ENCODE peak calls at places on chromosomes 16 and 17, in five cellular contexts. One of them, this sample, is unnamed.

GRCh38 chr16:57377080-57377841 is 5.0 kb downstream of the CX3CL1 start:
- DNase-seq in mesendoderm: peak
- DNase-seq in brain microvascular endothelial cell: no peak
- DNase-seq in AG04450: peak
- DNase-seq in GM23248: no peak
- DNase-seq in this sample: no peak

GRCh38 chr16:88706288-88706964 is at the start of the genes CTU2 and RNF166:
- DNase-seq in mesendoderm: peak
- DNase-seq in brain microvascular endothelial cell: peak
- DNase-seq in AG04450: peak
- DNase-seq in GM23248: peak
- DNase-seq in this sample: peak

GRCh38 chr17:57524790-57525543 is 220.1 kb downstream of the CCDC182 start:
- DNase-seq in mesendoderm: no peak
- DNase-seq in brain microvascular endothelial cell: peak
- DNase-seq in AG04450: no peak
- DNase-seq in GM23248: no peak
- DNase-seq in this sample: no peak

GRCh38 chr16:11128211-11129123 is 127.5 kb downstream of the SOCS1 start:
- DNase-seq in mesendoderm: no peak
- DNase-seq in brain microvascular endothelial cell: no peak
- DNase-seq in AG04450: no peak
- DNase-seq in GM23248: peak
- DNase-seq in this sample: peak

GRCh38 chr17:39213852-39214251 is 11.9 kb downstream of the STAC2 start:
- DNase-seq in mesendoderm: peak
- DNase-seq in brain microvascular endothelial cell: peak
- DNase-seq in AG04450: no peak
- DNase-seq in GM23248: peak
- DNase-seq in this sample: no peak

GRCh38 chr16:73012341-73012740 is 35.6 kb downstream of the ZFHX3 start:
- DNase-seq in mesendoderm: no peak
- DNase-seq in brain microvascular endothelial cell: no peak
- DNase-seq in AG04450: no peak
- DNase-seq in GM23248: no peak
- DNase-seq in this sample: no peak

GRCh38 chr17:73798111-73798748 is 154.0 kb upstream of the SDK2 start:
- DNase-seq in mesendoderm: no peak
- DNase-seq in brain microvascular endothelial cell: peak
- DNase-seq in AG04450: peak
- DNase-seq in GM23248: peak
- DNase-seq in this sample: no peak

GRCh38 chr17:35428229-35428628 is 4.1 kb downstream of the SLFN12 start:
- DNase-seq in mesendoderm: no peak
- DNase-seq in brain microvascular endothelial cell: no peak
- DNase-seq in AG04450: no peak
- DNase-seq in GM23248: no peak
- DNase-seq in this sample: no peak

GRCh38 chr16:57616241-57616640 is 12.2 kb upstream of the ADGRG1 start:
- DNase-seq in mesendoderm: no peak
- DNase-seq in brain microvascular endothelial cell: no peak
- DNase-seq in AG04450: no peak
- DNase-seq in GM23248: no peak
- DNase-seq in this sample: no peak

GRCh38 chr16:87854053-87854906 is 15.0 kb downstream of the SLC7A5 start:
- DNase-seq in mesendoderm: no peak
- DNase-seq in brain microvascular endothelial cell: no peak
- DNase-seq in AG04450: no peak
- DNase-seq in GM23248: no peak
- DNase-seq in this sample: no peak

GRCh38 chr16:47142469-47143328 is 1.0 kb downstream of the NETO2 start:
- DNase-seq in mesendoderm: peak
- DNase-seq in brain microvascular endothelial cell: peak
- DNase-seq in AG04450: no peak
- DNase-seq in GM23248: peak
- DNase-seq in this sample: no peak

GRCh38 chr16:65725156-65725845 is 603.4 kb upstream of the CDH11 start:
- DNase-seq in mesendoderm: no peak
- DNase-seq in brain microvascular endothelial cell: peak
- DNase-seq in AG04450: no peak
- DNase-seq in GM23248: peak
- DNase-seq in this sample: peak

GRCh38 chr17:52751051-52751450 is 592.5 kb upstream of the CA10 start:
- DNase-seq in mesendoderm: peak
- DNase-seq in brain microvascular endothelial cell: no peak
- DNase-seq in AG04450: no peak
- DNase-seq in GM23248: no peak
- DNase-seq in this sample: no peak

GRCh38 chr16:81545470-81546175 is 101.0 kb downstream of the CMIP start:
- DNase-seq in mesendoderm: no peak
- DNase-seq in brain microvascular endothelial cell: no peak
- DNase-seq in AG04450: no peak
- DNase-seq in GM23248: no peak
- DNase-seq in this sample: no peak

GRCh38 chr16:9007177-9007794 is 43.6 kb upstream of the USP7 start:
- DNase-seq in mesendoderm: no peak
- DNase-seq in brain microvascular endothelial cell: peak
- DNase-seq in AG04450: peak
- DNase-seq in GM23248: peak
- DNase-seq in this sample: no peak

DNA sequence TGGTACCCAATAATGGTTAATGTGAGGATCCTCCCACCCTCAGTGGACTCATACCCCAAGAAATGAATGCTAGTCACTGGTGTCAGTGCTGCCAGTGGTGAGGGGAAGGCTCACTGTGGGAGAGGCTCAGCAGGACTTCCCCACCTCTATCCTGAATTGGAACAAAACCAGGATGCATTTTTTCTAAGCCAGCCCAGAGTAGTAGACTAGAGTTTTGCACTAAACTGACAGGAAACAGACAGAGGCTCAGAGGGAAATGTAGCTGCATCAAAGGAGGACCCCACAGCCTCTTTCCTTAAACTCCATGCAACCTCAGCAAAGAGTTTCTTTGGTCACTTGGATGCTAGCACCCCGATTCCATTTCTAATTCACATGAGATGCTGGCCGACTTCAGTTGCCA is 10.6 kb upstream of the SKAP1 start:
- DNase-seq in mesendoderm: no peak
- DNase-seq in brain microvascular endothelial cell: no peak
- DNase-seq in AG04450: no peak
- DNase-seq in GM23248: no peak
- DNase-seq in this sample: no peak
- H3K4me3 ChIP-seq in mesendoderm: no peak
- H3K4me3 ChIP-seq in brain microvascular endothelial cell: no peak
- H3K4me3 ChIP-seq in AG04450: no peak
- H3K4me3 ChIP-seq in GM23248: no peak
- H3K4me3 ChIP-seq in this sample: no peak

GRCh38 chr17:3963214-3964201 is 729 bp downstream of the ATP2A3 start:
- DNase-seq in mesendoderm: no peak
- DNase-seq in brain microvascular endothelial cell: no peak
- DNase-seq in AG04450: no peak
- DNase-seq in GM23248: no peak
- DNase-seq in this sample: no peak
- H3K4me3 ChIP-seq in mesendoderm: no peak
- H3K4me3 ChIP-seq in brain microvascular endothelial cell: peak
- H3K4me3 ChIP-seq in AG04450: peak
- H3K4me3 ChIP-seq in GM23248: no peak
- H3K4me3 ChIP-seq in this sample: peak

GRCh38 chr17:32833076-32833475 is 43.8 kb downstream of the MYO1D start:
- DNase-seq in mesendoderm: no peak
- DNase-seq in brain microvascular endothelial cell: no peak
- DNase-seq in AG04450: no peak
- DNase-seq in GM23248: no peak
- DNase-seq in this sample: no peak

GRCh38 chr17:32834104-32834503 is 42.8 kb downstream of the MYO1D start:
- DNase-seq in mesendoderm: no peak
- DNase-seq in brain microvascular endothelial cell: no peak
- DNase-seq in AG04450: no peak
- DNase-seq in GM23248: no peak
- DNase-seq in this sample: no peak

GRCh38 chr17:32831627-32832243 is 45.2 kb downstream of the MYO1D start:
- DNase-seq in mesendoderm: no peak
- DNase-seq in brain microvascular endothelial cell: no peak
- DNase-seq in AG04450: no peak
- DNase-seq in GM23248: no peak
- DNase-seq in this sample: no peak

GRCh38 chr17:32835291-32835761 is 41.6 kb downstream of the MYO1D start:
- DNase-seq in mesendoderm: no peak
- DNase-seq in brain microvascular endothelial cell: no peak
- DNase-seq in AG04450: no peak
- DNase-seq in GM23248: no peak
- DNase-seq in this sample: no peak

GRCh38 chr17:32833526-32833925 is 43.4 kb downstream of the MYO1D start:
- DNase-seq in mesendoderm: no peak
- DNase-seq in brain microvascular endothelial cell: no peak
- DNase-seq in AG04450: no peak
- DNase-seq in GM23248: no peak
- DNase-seq in this sample: no peak
- H3K4me3 ChIP-seq in mesendoderm: no peak
- H3K4me3 ChIP-seq in brain microvascular endothelial cell: no peak
- H3K4me3 ChIP-seq in AG04450: no peak
- H3K4me3 ChIP-seq in GM23248: no peak
- H3K4me3 ChIP-seq in this sample: no peak

DNA sequence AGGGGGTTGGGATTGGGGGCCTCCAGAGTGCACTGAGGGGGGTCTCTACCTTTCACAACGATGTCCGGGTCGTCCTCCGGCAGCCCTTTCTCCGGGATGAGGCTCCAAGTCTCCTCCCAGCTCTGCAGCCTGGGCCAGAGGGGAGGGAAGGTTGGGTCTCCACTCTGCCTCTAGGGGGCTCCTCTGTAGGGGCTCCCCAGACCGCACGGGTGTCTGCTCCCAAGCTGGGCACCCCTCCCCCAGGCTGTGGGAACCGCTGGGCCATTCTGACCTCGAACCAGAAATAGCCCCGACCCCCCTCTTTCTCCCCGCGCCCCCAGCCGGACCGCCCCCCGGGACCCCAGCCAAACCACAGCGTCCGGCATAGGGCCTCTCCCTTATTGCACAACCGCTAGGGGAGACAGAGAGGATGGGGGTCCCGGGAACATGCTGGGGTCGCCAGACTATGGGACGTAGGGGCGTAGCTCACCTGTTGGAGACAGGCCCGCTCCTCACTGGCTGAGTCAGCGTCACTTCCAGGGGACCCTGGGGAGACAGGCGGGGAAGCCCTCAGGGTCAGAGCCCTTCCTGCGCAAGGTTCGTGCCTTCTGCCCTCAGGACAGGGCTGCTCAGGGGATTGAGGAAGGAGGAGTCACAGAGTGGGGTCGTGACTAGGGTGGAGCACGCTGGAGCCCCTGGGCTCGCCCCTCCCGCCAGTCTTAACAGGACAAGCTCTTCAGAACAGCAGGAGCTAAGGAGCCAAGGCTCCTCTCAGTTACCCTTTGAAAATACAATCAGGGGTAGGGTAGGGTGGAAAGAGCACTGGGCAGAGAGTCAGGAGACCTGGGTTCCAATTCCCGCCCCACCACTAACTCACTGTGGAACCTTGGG is 2.7 kb downstream of the PLEKHH3 start:
- DNase-seq in mesendoderm: peak
- DNase-seq in brain microvascular endothelial cell: no peak
- DNase-seq in AG04450: no peak
- DNase-seq in GM23248: peak
- DNase-seq in this sample: no peak
- H3K4me3 ChIP-seq in mesendoderm: no peak
- H3K4me3 ChIP-seq in brain microvascular endothelial cell: peak
- H3K4me3 ChIP-seq in AG04450: peak
- H3K4me3 ChIP-seq in GM23248: peak
- H3K4me3 ChIP-seq in this sample: no peak

DNA sequence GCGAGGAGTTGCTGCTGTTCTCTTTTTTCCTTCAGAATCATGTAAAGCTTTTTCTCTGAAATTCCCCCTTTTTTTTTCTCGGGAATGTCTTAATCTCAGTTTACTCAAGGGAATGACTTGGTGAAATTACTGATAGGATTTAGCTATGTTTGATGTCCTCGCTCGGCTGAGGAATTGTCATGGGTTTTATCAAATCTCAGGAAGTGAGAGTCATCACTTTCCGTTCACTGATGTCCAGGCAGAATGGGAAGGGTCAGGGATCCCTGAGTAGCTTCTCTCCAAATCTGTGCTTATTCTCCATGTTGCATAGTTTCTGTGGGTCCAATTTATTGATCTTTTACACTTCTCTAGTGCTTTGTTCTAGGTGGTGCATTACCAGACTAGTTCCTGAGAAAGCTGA is 6.3 kb downstream of the IGSF6 start:
- DNase-seq in mesendoderm: no peak
- DNase-seq in brain microvascular endothelial cell: peak
- DNase-seq in AG04450: no peak
- DNase-seq in GM23248: peak
- DNase-seq in this sample: no peak
- H3K4me3 ChIP-seq in mesendoderm: no peak
- H3K4me3 ChIP-seq in brain microvascular endothelial cell: no peak
- H3K4me3 ChIP-seq in AG04450: no peak
- H3K4me3 ChIP-seq in GM23248: peak
- H3K4me3 ChIP-seq in this sample: no peak

DNA sequence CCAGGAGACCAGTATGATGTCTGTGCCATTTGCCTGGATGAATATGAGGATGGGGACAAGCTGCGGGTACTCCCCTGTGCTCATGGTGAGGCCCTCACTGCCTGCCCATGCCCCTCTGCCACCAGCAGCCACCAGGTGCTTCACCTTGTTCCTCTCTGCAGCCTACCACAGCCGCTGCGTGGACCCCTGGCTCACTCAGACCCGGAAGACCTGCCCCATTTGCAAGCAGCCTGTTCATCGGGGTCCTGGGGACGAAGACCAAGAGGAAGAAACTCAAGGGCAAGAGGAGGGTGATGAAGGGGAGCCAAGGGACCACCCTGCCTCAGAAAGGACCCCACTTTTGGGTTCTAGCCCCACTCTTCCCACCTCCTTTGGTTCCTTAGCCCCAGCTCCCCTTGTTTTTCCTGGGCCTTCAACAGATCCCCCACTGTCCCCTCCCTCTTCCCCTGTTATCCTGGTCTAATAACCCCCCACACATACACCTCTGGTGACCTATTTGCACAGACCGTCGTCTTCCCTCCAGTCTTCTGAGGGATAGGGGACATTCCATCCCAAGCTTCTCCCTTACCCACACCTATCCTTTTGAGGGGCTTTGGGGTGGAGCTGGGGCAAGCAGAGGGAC is 3.7 kb downstream of the PFN1 start:
- DNase-seq in mesendoderm: no peak
- DNase-seq in brain microvascular endothelial cell: no peak
- DNase-seq in AG04450: no peak
- DNase-seq in GM23248: no peak
- DNase-seq in this sample: no peak
- H3K4me3 ChIP-seq in mesendoderm: no peak
- H3K4me3 ChIP-seq in brain microvascular endothelial cell: peak
- H3K4me3 ChIP-seq in AG04450: peak
- H3K4me3 ChIP-seq in GM23248: peak
- H3K4me3 ChIP-seq in this sample: peak